ENCODE peak calls at places on chromosome 2, in ten cellular contexts. N is GM03348; O is IMR-90; C is brain microvascular endothelial cell; L is HT1080; T is stimulated activated CD4-positive, alpha-beta T cell treated with anti-CD3 and anti-CD28 coated beads, Interleukin-1b, Interleukin-23, amount 100 ng/mL, for 1 hour; I is HT-29; E is Caki2; M is Calu3; S is left ventricle myocardium inferior. X is an unnamed sample.

GRCh38 chr2:33135645-33136044 is 188.9 kb downstream of the LTBP1 start:
- DNase-seq in E (no peak), L (no peak), C (no peak), S (no peak), M (no peak), I (no peak), T (no peak), O (peak; percentile 52), N (peak; percentile 35), X (no peak)

GRCh38 chr2:219502618-219503017 is 3.9 kb downstream of the GMPPA start:
- DNase-seq in E (no peak), I (no peak), N (no peak), O (no peak), T (no peak), L (no peak), C (no peak), M (no peak), S (no peak), X (no peak)

GRCh38 chr2:191345788-191346187 is 100.6 kb downstream of the MYO1B start:
- DNase-seq in L (peak; percentile 50), T (no peak), C (no peak), S (no peak), N (peak; percentile 14), O (peak; percentile 68), E (no peak), M (no peak), I (no peak), X (no peak)

GRCh38 chr2:234249006-234249405 is 198.5 kb downstream of the SPP2 start:
- DNase-seq in E (no peak), N (no peak), T (no peak), C (no peak), L (no peak), M (no peak), S (no peak), I (no peak), O (no peak), X (no peak)

GRCh38 chr2:118853647-118854367 is 6.4 kb upstream of the EN1 start:
- DNase-seq in L (no peak), N (no peak), C (no peak), M (no peak), T (no peak), O (no peak), E (no peak), I (no peak), S (no peak), X (no peak)

GRCh38 chr2:217964658-217965161 is 38.1 kb downstream of the TNS1 start:
- DNase-seq in C (no peak), E (no peak), L (no peak), N (no peak), M (no peak), T (no peak), S (no peak), O (no peak), I (peak; percentile 35), X (no peak)

GRCh38 chr2:55934337-55934736 is 10.8 kb upstream of the EFEMP1 start:
- DNase-seq in T (no peak), C (no peak), L (no peak), S (no peak), N (no peak), O (no peak), I (no peak), M (no peak), E (no peak), X (no peak)

GRCh38 chr2:95374916-95375471 is 27.5 kb upstream of the FAHD2A start:
- DNase-seq in E (no peak), T (no peak), I (no peak), C (no peak), L (no peak), S (peak; percentile 13), N (no peak), M (no peak), O (peak; percentile 36), X (peak; percentile 54)

GRCh38 chr2:38603402-38604265 is 906 bp upstream of the HNRNPLL start:
- DNase-seq in T (peak; percentile 67), N (peak; percentile 83), O (peak; percentile 76), I (peak; percentile 89), E (no peak), L (peak; percentile 84), S (peak; percentile 78), M (peak; percentile 80), C (peak; percentile 73), X (peak; percentile 94)

GRCh38 chr2:199460101-199460671 is 2.4 kb upstream of the SATB2 start:
- DNase-seq in M (no peak), L (peak; percentile 56), N (peak; percentile 40), S (no peak), C (no peak), O (peak; percentile 43), T (no peak), E (peak; percentile 66), I (peak; percentile 20), X (no peak)

GRCh38 chr2:107525420-107525819 is 301.3 kb upstream of the RGPD4 start:
- DNase-seq in O (peak; percentile 18), M (no peak), N (peak; percentile 21), C (peak; percentile 74), T (no peak), L (no peak), E (peak; percentile 13), S (no peak), I (no peak), X (no peak)

GRCh38 chr2:112807233-112807807 is 23.0 kb upstream of the IL1A start:
- DNase-seq in C (no peak), T (no peak), E (no peak), L (no peak), O (no peak), I (no peak), N (no peak), M (no peak), S (no peak), X (no peak)

X was measured in lower leg skin.